ENCODE peak calls at places on chromosomes 3 and 15, in four cellular contexts. I, P, R and N are unnamed samples.

GRCh38 chr3:158091526-158091925 is 14.7 kb downstream of the SHOX2 start:
- DNase-seq in R (no peak), I (no peak), P (no peak), N (peak; percentile 54)

GRCh38 chr15:47503884-47504283 is 213.4 kb upstream of the SEMA6D start:
- DNase-seq in R (no peak), P (no peak), I (no peak), N (no peak)

GRCh38 chr15:98903377-98904018 is 104.1 kb downstream of the PGPEP1L start:
- DNase-seq in R (peak; percentile 87), I (no peak), P (no peak), N (peak; percentile 69)

GRCh38 chr3:182325213-182325941 is 467.9 kb upstream of the ATP11B start:
- DNase-seq in R (peak; percentile 65), I (no peak), P (peak; percentile 1), N (no peak)

GRCh38 chr3:125240496-125240895 is 27.9 kb upstream of the SLC12A8 start:
- DNase-seq in I (no peak), P (no peak), R (peak; percentile 52), N (peak; percentile 30)

GRCh38 chr3:32316976-32317375 is 74.7 kb upstream of the CMTM7 start:
- DNase-seq in R (no peak), P (no peak), I (no peak), N (no peak)

GRCh38 chr3:17356581-17356980 is 385.9 kb downstream of the TBC1D5 start:
- DNase-seq in I (no peak), R (no peak), P (no peak), N (no peak)

GRCh38 chr3:188124184-188124583 is 29.8 kb upstream of the LPP start:
- DNase-seq in P (no peak), I (no peak), R (peak; percentile 68), N (no peak)

GRCh38 chr15:84570164-84570692 is 30.6 kb upstream of the ZSCAN2 start:
- DNase-seq in R (peak; percentile 27), P (no peak), I (peak; percentile 81), N (no peak)

GRCh38 chr15:58119016-58119415 is 19.2 kb upstream of the AQP9 start:
- DNase-seq in R (no peak), I (no peak), P (no peak), N (no peak)

GRCh38 chr3:43389388-43390254 is 103.3 kb downstream of the SNRK start:
- DNase-seq in I (peak; percentile 68), P (peak; percentile 19), R (peak; percentile 72), N (peak; percentile 69)

GRCh38 chr15:64697911-64698369 is 77.4 kb downstream of the RBPMS2 start:
- DNase-seq in I (no peak), R (peak; percentile 41), P (no peak), N (peak; percentile 31)

GRCh38 chr15:61671736-61672135 is 388.5 kb downstream of the VPS13C start:
- DNase-seq in P (no peak), I (no peak), R (no peak), N (no peak)

GRCh38 chr15:25829075-25829474 is 34.1 kb downstream of the ATP10A start:
- DNase-seq in P (no peak), R (peak; percentile 45), I (no peak), N (no peak)

GRCh38 chr15:29924750-29925149 is 102.5 kb upstream of the TJP1 start:
- DNase-seq in P (no peak), I (no peak), R (peak; percentile 93), N (peak; percentile 89)

GRCh38 chr3:41581700-41582099 is 380.2 kb downstream of the ULK4 start:
- DNase-seq in P (peak; percentile 57), I (no peak), R (no peak), N (no peak)

GRCh38 chr15:80076321-80077318 is 17.1 kb downstream of the ZFAND6 start:
- DNase-seq in I (no peak), R (peak; percentile 67), P (no peak), N (no peak)

GRCh38 chr15:31200735-31201151 is 99.2 kb upstream of the TRPM1 start:
- DNase-seq in I (peak; percentile 65), P (no peak), R (peak; percentile 31), N (peak; percentile 69)

GRCh38 chr3:11494131-11494916 is 149.4 kb downstream of the VGLL4 start:
- DNase-seq in I (no peak), P (no peak), R (no peak), N (no peak)

GRCh38 chr15:64507293-64507802 is 47.0 kb downstream of the ZNF609 start:
- DNase-seq in P (peak; percentile 48), R (peak; percentile 95), I (peak; percentile 65), N (peak; percentile 95)

GRCh38 chr3:99549918-99550603 is 88.3 kb upstream of the COL8A1 start:
- DNase-seq in R (peak; percentile 67), P (no peak), I (no peak), N (peak; percentile 59)

GRCh38 chr15:85579957-85580694 is 199.7 kb downstream of the AKAP13 start:
- DNase-seq in R (peak; percentile 76), P (no peak), I (no peak), N (peak; percentile 82)

GRCh38 chr3:70580021-70580420 is 267.6 kb upstream of the MDFIC2 start:
- DNase-seq in I (no peak), P (no peak), R (peak; percentile 13), N (no peak)

GRCh38 chr15:68497206-68497910 is 65.4 kb upstream of the ITGA11 start:
- DNase-seq in R (peak; percentile 81), P (no peak), I (no peak), N (peak; percentile 35)

GRCh38 chr3:149020839-149021252 is 29.5 kb downstream of the GYG1 start:
- DNase-seq in P (no peak), R (no peak), I (no peak), N (no peak)

GRCh38 chr3:181887685-181888084 is 176.0 kb downstream of the SOX2 start:
- DNase-seq in I (no peak), R (no peak), P (no peak), N (no peak)

GRCh38 chr15:25850154-25851111 is 12.7 kb downstream of the ATP10A start:
- DNase-seq in I (peak; percentile 84), P (peak; percentile 28), R (peak; percentile 78), N (peak; percentile 80)

GRCh38 chr15:51699373-51699772 is 18.1 kb downstream of the SCG3 start:
- DNase-seq in I (no peak), P (no peak), R (no peak), N (no peak)

GRCh38 chr15:69402816-69403215 is 11.3 kb upstream of the KIF23 start:
- DNase-seq in I (no peak), P (no peak), R (no peak), N (no peak)

GRCh38 chr3:56222866-56223265 is 245.4 kb downstream of the ERC2 start:
- DNase-seq in I (no peak), P (no peak), R (no peak), N (no peak)
- TF ChIP-seq CTCF in I (no peak), P (no peak), R (no peak), N (no peak)

GRCh38 chr3:120093119-120093922 is 926 bp downstream of the GSK3B start:
- DNase-seq in R (peak; percentile 89), P (no peak), I (peak; percentile 56), N (peak; percentile 84)

GRCh38 chr3:120090422-120090821 is 3.8 kb downstream of the GSK3B start:
- DNase-seq in I (no peak), P (no peak), R (no peak), N (no peak)

GRCh38 chr3:120089089-120089488 is 5.2 kb downstream of the GSK3B start:
- DNase-seq in P (no peak), I (no peak), R (no peak), N (no peak)

GRCh38 chr3:120092444-120092843 is 1.8 kb downstream of the GSK3B start:
- DNase-seq in R (no peak), P (no peak), I (no peak), N (no peak)

DNA sequence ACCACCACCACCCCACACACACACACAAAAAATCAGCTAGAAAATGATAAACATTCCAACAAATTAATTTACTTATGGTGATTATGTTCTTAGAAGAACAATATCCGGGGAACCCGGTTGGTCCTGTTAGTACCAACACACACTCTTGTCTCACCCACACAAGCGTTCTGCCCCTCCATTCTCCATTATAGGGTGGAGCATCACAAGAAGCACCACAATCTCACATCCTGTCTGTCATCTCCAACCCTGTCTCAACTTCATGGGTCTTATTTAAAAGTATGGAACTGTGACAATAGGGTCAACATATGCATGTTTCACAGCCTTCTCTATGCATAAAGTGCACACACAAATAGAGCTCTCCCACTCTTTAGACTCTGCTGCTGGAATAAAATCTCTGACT is 5.6 kb downstream of the GSK3B start:
- DNase-seq in P (no peak), I (no peak), R (no peak), N (no peak)
- H3K4me3 ChIP-seq in P (peak overlapping the region; percentile 58), I (no peak overlapping the region), R (peak overlapping the region; percentile 78), N (no peak overlapping the region)

DNA sequence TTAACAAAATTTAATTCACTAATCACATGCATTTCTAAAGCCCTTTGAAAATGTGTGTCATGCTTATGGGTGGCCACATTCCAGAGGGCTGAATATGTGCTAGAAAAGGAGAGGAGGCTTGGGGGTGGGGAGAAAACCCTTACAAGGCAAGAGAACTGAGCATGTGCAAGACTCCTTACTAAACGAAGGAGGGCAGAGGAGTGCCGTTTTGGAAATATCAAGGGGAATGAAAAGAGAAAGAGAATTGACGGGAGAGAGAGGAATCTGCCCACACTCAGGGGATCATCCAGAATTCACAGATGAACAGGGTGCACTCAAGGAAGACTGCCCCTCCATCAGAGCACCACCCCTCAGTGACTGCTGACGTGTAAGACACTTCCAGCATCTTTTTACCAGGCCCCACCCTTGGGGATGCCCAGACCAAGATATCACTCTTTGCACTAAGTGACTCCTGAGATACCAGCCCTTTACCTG is 37.9 kb upstream of the TSC22D2 start:
- DNase-seq in P (no peak), I (no peak), R (peak; percentile 98), N (peak; percentile 96)
- TF ChIP-seq CTCF in P (no peak), I (no peak), R (peak; percentile 45), N (peak; percentile 43)

DNA sequence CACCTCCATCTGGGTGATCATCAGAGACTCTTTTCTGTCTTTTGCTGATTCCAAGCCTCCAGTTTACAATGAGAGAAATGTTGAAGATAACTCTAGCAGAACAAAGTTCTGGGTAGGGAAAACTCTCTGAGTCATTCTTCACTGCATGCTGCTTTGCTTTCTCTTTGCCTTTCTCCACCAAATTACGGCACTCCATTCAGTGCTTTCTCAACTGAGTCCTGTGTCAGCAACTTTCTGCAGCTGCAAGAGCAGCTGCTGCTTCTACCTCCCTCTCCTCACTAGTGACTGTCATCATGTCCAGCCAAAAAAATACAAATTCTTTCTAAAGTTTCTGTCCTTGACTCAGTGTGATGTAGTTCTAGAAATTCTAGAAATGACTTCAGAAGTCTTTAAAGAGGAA is 953.8 kb downstream of the IGSF11 start:
- DNase-seq in R (no peak), I (no peak), P (no peak), N (no peak)
- H3K4me3 ChIP-seq in R (no peak overlapping the region), I (no peak overlapping the region), P (no peak overlapping the region), N (no peak overlapping the region)

DNA sequence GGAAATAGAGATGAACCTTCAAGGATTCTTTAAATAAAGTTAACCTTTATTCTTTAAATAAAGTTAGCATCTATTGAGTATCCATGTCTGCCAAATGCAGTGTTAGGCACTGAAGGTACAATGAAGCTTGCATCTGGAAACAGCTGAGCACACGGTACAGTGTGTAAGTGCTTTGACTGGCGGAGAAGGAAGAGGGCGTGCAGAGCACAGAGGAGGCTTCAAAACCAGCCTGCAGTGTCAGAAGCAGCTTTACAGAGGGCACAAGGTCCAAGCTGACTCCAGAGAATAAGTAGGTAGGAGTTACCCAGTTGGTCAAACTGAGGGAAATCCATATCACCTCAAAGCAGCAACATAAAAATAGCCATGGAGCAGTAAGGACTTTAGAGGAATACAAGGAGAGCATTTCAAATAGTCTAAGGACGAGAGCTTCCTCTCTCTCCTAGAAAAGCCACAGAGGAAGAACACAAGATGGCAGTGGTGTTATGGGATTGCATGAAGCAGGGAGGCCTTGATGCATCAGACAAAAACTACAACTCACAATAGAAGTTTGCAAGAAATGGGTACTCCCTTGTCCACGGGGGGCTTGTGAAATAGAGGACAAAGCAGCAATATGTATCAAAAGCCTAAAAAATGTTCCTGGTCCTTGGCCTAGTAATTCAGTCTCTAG is 60.3 kb upstream of the PPP2R3A start:
- DNase-seq in R (peak; percentile 23), P (no peak), I (no peak), N (peak; percentile 33)
- TF ChIP-seq CTCF in R (peak; percentile 27), P (no peak), I (no peak), N (peak; percentile 24)

GRCh38 chr15:96947830-96948229 is 617.3 kb downstream of the NR2F2 start:
- DNase-seq in P (no peak), I (no peak), R (peak; percentile 0), N (no peak)
- H3K4me3 ChIP-seq in P (no peak overlapping the region), I (no peak overlapping the region), R (no peak overlapping the region), N (no peak overlapping the region)